ENCODE peak calls at places on chromosome 18, in five cellular contexts. M is RWPE1; P is stimulated activated CD4-positive, alpha-beta T cell treated with anti-CD3 and anti-CD28 coated beads, Interleukin-2, amount 100 ng/mL, for 4 hours; N is C1 segment of cervical spinal cord; H is DMS53. C is an unnamed sample.

GRCh38 chr18:51757525-51757924 is 560.0 kb upstream of the MEX3C start:
- DNase-seq in M (no peak), P (no peak), N (no peak), H (no peak), C (no peak)

GRCh38 chr18:75358928-75359327 is 68.6 kb downstream of the SMIM21 start:
- DNase-seq in M (peak), P (no peak), N (no peak), H (no peak), C (no peak)

GRCh38 chr18:5510109-5510846 is 33.5 kb downstream of the EPB41L3 start:
- DNase-seq in M (no peak), P (no peak), N (no peak), H (no peak), C (no peak)

GRCh38 chr18:1036926-1037325 is 132.3 kb downstream of the ADCYAP1 start:
- DNase-seq in M (no peak), P (no peak), N (no peak), H (no peak), C (no peak)

GRCh38 chr18:73927494-73927893 is 220.1 kb downstream of the FBXO15 start:
- DNase-seq in M (no peak), P (no peak), N (no peak), H (no peak), C (no peak)

GRCh38 chr18:76487782-76488181 is 7.3 kb downstream of the ZNF516 start:
- DNase-seq in M (no peak), P (no peak), N (no peak), H (no peak), C (no peak)

GRCh38 chr18:48345596-48345995 is 63.6 kb downstream of the ZBTB7C start:
- DNase-seq in M (peak), P (no peak), N (no peak), H (peak), C (no peak)

GRCh38 chr18:43271593-43272432 is 5.5 kb downstream of the SYT4 start:
- DNase-seq in M (peak), P (no peak), N (no peak), H (peak), C (no peak)

GRCh38 chr18:47992903-47993302 is 62.4 kb upstream of the SMAD2 start:
- DNase-seq in M (no peak), P (no peak), N (no peak), H (no peak), C (no peak)

GRCh38 chr18:76518543-76519155 is 23.6 kb upstream of the ZNF516 start:
- DNase-seq in M (no peak), P (no peak), N (no peak), H (no peak), C (no peak)

GRCh38 chr18:30858562-30858961 is 184.0 kb downstream of the DSC3 start:
- DNase-seq in M (no peak), P (no peak), N (no peak), H (no peak), C (no peak)

GRCh38 chr18:62524443-62525200 is 1.8 kb downstream of the ZCCHC2 start:
- DNase-seq in M (no peak), P (peak), N (peak), H (peak), C (peak)

GRCh38 chr18:8177330-8178016 is 431.8 kb upstream of the RAB12 start:
- DNase-seq in M (peak), P (no peak), N (no peak), H (peak), C (no peak)

GRCh38 chr18:32771169-32771751 is 1.6 kb downstream of the KLHL14 start:
- DNase-seq in M (no peak), P (no peak), N (no peak), H (peak), C (no peak)

GRCh38 chr18:12076424-12077140 is 17.1 kb upstream of the ANKRD62 start:
- DNase-seq in M (peak), P (no peak), N (no peak), H (peak), C (no peak)

GRCh38 chr18:48574667-48575300 is 36.0 kb downstream of the CTIF start:
- DNase-seq in M (no peak), P (no peak), N (no peak), H (no peak), C (no peak)

GRCh38 chr18:12882416-12882815 is 1.6 kb downstream of the PTPN2 start:
- DNase-seq in M (no peak), P (no peak), N (no peak), H (no peak), C (no peak)

GRCh38 chr18:21117385-21118135 is 5.9 kb upstream of the ROCK1 start:
- DNase-seq in M (no peak), P (no peak), N (no peak), H (no peak), C (no peak)

GRCh38 chr18:55508637-55509036 is 79.4 kb downstream of the TCF4 start:
- DNase-seq in M (no peak), P (no peak), N (no peak), H (no peak), C (no peak)